ENCODE peak calls at places on chromosomes 5 and 9, in four cellular contexts. J is body of pancreas, P is hypothalamus, C is cardiac muscle cell. F is an unnamed sample.

GRCh38 chr5:54098267-54098666 is 212.1 kb downstream of the ARL15 start:
- DNase-seq in P (no peak), C (no peak), J (no peak), F (no peak)

GRCh38 chr5:69083412-69083811 is 10.4 kb upstream of the SLC30A5 start:
- DNase-seq in C (peak), P (no peak), J (peak), F (no peak)

GRCh38 chr5:58902765-58903164 is 319.9 kb downstream of the RAB3C start:
- DNase-seq in P (no peak), C (no peak), J (no peak), F (no peak)

GRCh38 chr5:142689081-142689480 is 3.2 kb upstream of the FGF1 start:
- DNase-seq in P (no peak), J (no peak), C (no peak), F (no peak)

GRCh38 chr5:32711693-32712462 is 757 bp downstream of the NPR3 start:
- DNase-seq in C (peak), P (no peak), J (peak), F (peak)

GRCh38 chr5:167064199-167064811 is 1227.1 kb upstream of the WWC1 start:
- DNase-seq in C (no peak), J (no peak), P (no peak), F (no peak)

GRCh38 chr5:135489466-135490244 is 37.5 kb upstream of the TIFAB start:
- DNase-seq in C (peak), J (no peak), P (no peak), F (no peak)

GRCh38 chr9:105473221-105473620 is 25.4 kb downstream of the FSD1L start:
- DNase-seq in C (no peak), J (no peak), P (no peak), F (no peak)

GRCh38 chr9:36125062-36125855 is 11.3 kb upstream of the GLIPR2 start:
- DNase-seq in P (no peak), C (no peak), J (no peak), F (no peak)

GRCh38 chr5:34789021-34789531 is 49.9 kb upstream of the TTC23L start:
- DNase-seq in C (peak), P (no peak), J (no peak), F (no peak)

GRCh38 chr9:124553738-124554137 is 46.5 kb upstream of the NR5A1 start:
- DNase-seq in P (no peak), J (no peak), C (peak), F (no peak)

GRCh38 chr5:124743534-124744169 is 2.8 kb downstream of the ZNF608 start:
- DNase-seq in P (no peak), J (peak), C (no peak), F (no peak)

GRCh38 chr5:147509710-147510651 is at the start of gene DPYSL3:
- DNase-seq in J (peak), P (peak), C (peak), F (peak)

GRCh38 chr9:138069731-138070456 is 192.3 kb downstream of the CACNA1B start:
- DNase-seq in P (no peak), C (no peak), J (no peak), F (no peak)

GRCh38 chr5:60410427-60410826 is 289.5 kb downstream of the DEPDC1B start:
- DNase-seq in C (no peak), J (no peak), P (no peak), F (no peak)

GRCh38 chr9:84969084-84969483 is 299.6 kb downstream of the NTRK2 start:
- DNase-seq in P (no peak), J (no peak), C (no peak), F (no peak)

GRCh38 chr5:151587796-151588606 is 3.1 kb downstream of the FAT2 start:
- DNase-seq in P (no peak), C (no peak), J (no peak), F (no peak)

GRCh38 chr9:16180546-16180945 is 627.7 kb downstream of the CCDC171 start:
- DNase-seq in C (peak), J (no peak), P (no peak), F (no peak)

GRCh38 chr5:67287795-67288194 is 91.2 kb upstream of the CD180 start:
- DNase-seq in C (peak), P (no peak), J (no peak), F (no peak)